ENCODE peak calls at places on chromosome 7, in eight cellular contexts. M is prostate gland, I is heart left ventricle, C is keratinocyte, J is colonic mucosa, A is body of pancreas, Y is neuronal stem cell, X is bronchial epithelial cell. B is an unnamed sample.

GRCh38 chr7:95433952-95434351 is 876 bp downstream of the PON2 start:
- DNase-seq in J (no peak), C (no peak), M (no peak), X (no peak), Y (no peak), A (no peak), I (no peak), B (no peak)

GRCh38 chr7:149716007-149716931 is 57.1 kb downstream of the ZNF467 start:
- DNase-seq in X (peak; percentile 91), A (no peak), C (peak; percentile 62), M (no peak), J (no peak), I (no peak), Y (no peak), B (peak; percentile 6)

GRCh38 chr7:115267503-115267902 is 345.6 kb downstream of the MDFIC start:
- DNase-seq in M (no peak), C (no peak), A (no peak), X (peak; percentile 39), J (no peak), Y (no peak), I (no peak), B (no peak)

GRCh38 chr7:150329331-150330106 is 6.2 kb upstream of the ACTR3C start:
- DNase-seq in X (no peak), M (no peak), J (no peak), Y (no peak), A (peak; percentile 46), C (no peak), I (no peak), B (no peak)

GRCh38 chr7:43530553-43531410 is 52.1 kb upstream of the STK17A start:
- DNase-seq in Y (no peak), M (no peak), C (no peak), J (no peak), X (no peak), A (no peak), I (no peak), B (no peak)

GRCh38 chr7:79063019-79063698 is 390.3 kb downstream of the MAGI2 start:
- DNase-seq in M (no peak), X (no peak), I (no peak), Y (no peak), J (no peak), C (no peak), A (no peak), B (no peak)

GRCh38 chr7:35485436-35485835 is 209.5 kb downstream of the HERPUD2 start:
- DNase-seq in X (no peak), C (no peak), A (no peak), J (no peak), M (no peak), Y (peak; percentile 51), I (no peak), B (no peak)

GRCh38 chr7:30920021-30920583 is 8.4 kb downstream of the AQP1 start:
- DNase-seq in A (no peak), C (no peak), Y (no peak), I (peak; percentile 14), X (no peak), J (no peak), M (no peak), B (peak; percentile 34)

GRCh38 chr7:83985766-83986165 is 208.8 kb downstream of the SEMA3A start:
- DNase-seq in Y (no peak), M (no peak), C (no peak), J (no peak), X (no peak), A (no peak), I (no peak), B (peak; percentile 67)

GRCh38 chr7:115116773-115117715 is 195.2 kb downstream of the MDFIC start:
- DNase-seq in A (peak; percentile 14), M (no peak), Y (no peak), J (no peak), C (no peak), X (no peak), I (no peak), B (no peak)

GRCh38 chr7:65216469-65216868 is 157.2 kb upstream of the ZNF92 start:
- DNase-seq in M (peak; percentile 74), Y (peak; percentile 40), I (peak; percentile 34), X (peak; percentile 44), J (peak; percentile 70), A (peak; percentile 85), C (peak; percentile 9), B (peak; percentile 6)

GRCh38 chr7:36119005-36119711 is 33.9 kb upstream of the EEPD1 start:
- DNase-seq in I (peak; percentile 44), X (peak; percentile 99), Y (no peak), A (peak; percentile 78), J (peak; percentile 69), C (no peak), M (peak; percentile 58), B (peak; percentile 94)

GRCh38 chr7:143978585-143978984 is 21.5 kb upstream of the OR6B1 start:
- DNase-seq in J (no peak), Y (no peak), X (no peak), I (no peak), A (no peak), M (no peak), C (no peak), B (no peak)

GRCh38 chr7:156816943-156817572 is 75.9 kb downstream of the LMBR1 start:
- DNase-seq in C (no peak), X (peak; percentile 29), J (no peak), I (no peak), A (no peak), Y (no peak), M (no peak), B (no peak)

GRCh38 chr7:18352339-18353255 is 143.0 kb upstream of the HDAC9 start:
- DNase-seq in A (peak; percentile 59), Y (peak; percentile 24), C (no peak), J (peak; percentile 32), I (peak; percentile 26), M (peak; percentile 42), X (peak; percentile 80), B (peak; percentile 58)

GRCh38 chr7:32477649-32477980 is 12.6 kb downstream of the LSM5 start:
- DNase-seq in J (no peak), C (no peak), I (no peak), A (no peak), X (peak; percentile 54), M (no peak), Y (no peak), B (no peak)

GRCh38 chr7:54680377-54681005 is 78.5 kb downstream of the SEC61G start:
- DNase-seq in J (no peak), I (no peak), C (no peak), A (no peak), X (no peak), M (no peak), Y (no peak), B (no peak)

GRCh38 chr7:2249744-2250323 is 7.8 kb downstream of the NUDT1 start:
- DNase-seq in X (no peak), I (no peak), M (no peak), A (no peak), Y (no peak), C (no peak), J (no peak), B (no peak)
- H3K4me3 ChIP-seq in X (no peak overlapping the region), I (no peak overlapping the region), M (no peak overlapping the region), A (no peak overlapping the region), Y (no peak overlapping the region), C (no peak overlapping the region), J (no peak overlapping the region), B (no peak overlapping the region)

GRCh38 chr7:6392712-6393666 is 54.8 kb downstream of the DAGLB start:
- DNase-seq in J (peak; percentile 96), A (peak; percentile 87), C (peak; percentile 32), M (peak; percentile 49), X (peak; percentile 85), I (peak; percentile 79), Y (no peak), B (peak; percentile 61)

GRCh38 chr7:6389728-6390127 is 58.0 kb downstream of the DAGLB start:
- DNase-seq in J (no peak), Y (no peak), M (no peak), X (no peak), C (no peak), A (no peak), I (no peak), B (no peak)

GRCh38 chr7:6395898-6396582 is 51.7 kb downstream of the DAGLB start:
- DNase-seq in I (peak; percentile 38), J (no peak), A (peak; percentile 65), M (no peak), X (no peak), Y (no peak), C (no peak), B (no peak)

GRCh38 chr7:6394114-6394513 is 53.6 kb downstream of the DAGLB start:
- DNase-seq in Y (no peak), I (no peak), X (no peak), A (no peak), C (no peak), M (no peak), J (no peak), B (no peak)

GRCh38 chr7:6393667-6394056 is 54.1 kb downstream of the DAGLB start:
- DNase-seq in X (no peak), I (no peak), A (no peak), C (no peak), Y (no peak), J (no peak), M (no peak), B (no peak)
- H3K36me3 ChIP-seq in X (peaks cover 8% of the 10 kb centered on the region), I (peaks cover 81% of the 10 kb centered on the region), A (no peaks in the 10 kb centered on the region), C (peaks cover 8% of the 10 kb centered on the region), Y (peaks cover 16% of the 10 kb centered on the region), J (peaks cover 11% of the 10 kb centered on the region), M (no peaks in the 10 kb centered on the region), B (peaks cover 27% of the 10 kb centered on the region)

GRCh38 chr7:112619343-112619742 is 138.6 kb downstream of the LSMEM1 start:
- DNase-seq in X (no peak), J (no peak), Y (no peak), A (no peak), M (no peak), I (no peak), C (no peak), B (no peak)

GRCh38 chr7:112616295-112616694 is 135.5 kb downstream of the LSMEM1 start:
- DNase-seq in I (no peak), A (no peak), X (no peak), Y (no peak), C (no peak), J (no peak), M (no peak), B (no peak)

GRCh38 chr7:112624416-112624815 is 143.6 kb downstream of the LSMEM1 start:
- DNase-seq in M (no peak), C (no peak), X (no peak), A (no peak), I (no peak), Y (no peak), J (no peak), B (no peak)

GRCh38 chr7:112622159-112622715 is 141.4 kb downstream of the LSMEM1 start:
- DNase-seq in I (no peak), M (no peak), Y (no peak), J (no peak), X (no peak), A (no peak), C (no peak), B (no peak)
- H3K4me3 ChIP-seq in I (no peak overlapping the region), M (no peak overlapping the region), Y (no peak overlapping the region), J (no peak overlapping the region), X (no peak overlapping the region), A (no peak overlapping the region), C (no peak overlapping the region), B (no peak overlapping the region)

DNA sequence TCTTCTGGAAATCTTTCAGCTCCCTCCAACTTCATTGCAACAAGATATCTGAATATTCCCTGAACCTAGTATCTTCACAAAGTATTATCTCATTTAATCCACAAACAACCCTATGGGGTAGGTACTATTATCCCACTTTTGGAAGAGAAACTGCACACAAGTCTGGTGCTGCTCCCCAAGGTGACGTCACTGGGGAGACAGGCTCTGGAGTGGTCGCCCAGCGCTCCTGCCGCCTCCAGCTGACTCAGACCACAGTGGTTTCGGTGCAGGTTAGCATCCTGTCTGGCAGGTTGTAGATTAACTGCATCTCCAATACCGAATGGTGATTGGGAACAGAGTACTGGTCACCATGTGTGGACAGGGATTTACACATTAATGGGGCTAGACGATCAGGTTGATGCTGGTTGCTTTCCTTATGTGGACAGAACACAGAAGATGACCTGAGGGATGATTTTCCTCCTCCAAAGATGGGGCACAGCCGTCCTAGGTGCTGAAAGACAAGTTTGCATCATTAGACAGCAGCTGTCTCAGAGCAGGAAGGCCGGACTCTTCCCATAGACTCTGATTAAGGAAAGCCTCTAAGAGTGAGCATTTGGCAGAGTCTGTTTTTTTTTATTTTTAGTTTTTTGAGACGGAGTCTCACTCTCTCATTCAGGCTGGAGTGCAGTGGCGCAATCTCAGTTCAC is 128.6 kb downstream of the TRRAP start:
- DNase-seq in C (no peak), J (no peak), Y (no peak), M (no peak), I (no peak), A (no peak), X (no peak), B (no peak)
- H3K36me3 ChIP-seq in C (peaks cover 34% of the 10 kb centered on the region), J (peaks cover 44% of the 10 kb centered on the region), Y (peaks cover 65% of the 10 kb centered on the region), M (peaks cover 9% of the 10 kb centered on the region), I (peaks cover 99% of the 10 kb centered on the region), A (peaks cover 9% of the 10 kb centered on the region), X (peaks cover 35% of the 10 kb centered on the region), B (peaks cover 38% of the 10 kb centered on the region)

B was measured in astrocyte.